ENCODE peak calls at places on chromosomes 3 and 15, in six cellular contexts. One of them, this sample, is unnamed.

GRCh38 chr3:6717026-6717943 is 143.6 kb upstream of the GRM7 start:
- DNase-seq in GM12878: peak
- DNase-seq in cardiac fibroblast: no peak
- DNase-seq in cardiac muscle cell: no peak
- DNase-seq in neural progenitor cell: no peak
- DNase-seq in uterus: no peak
- DNase-seq in this sample: peak

GRCh38 chr3:42804831-42805821 is 836 bp upstream of the HIGD1A start:
- DNase-seq in GM12878: no peak
- DNase-seq in cardiac fibroblast: peak
- DNase-seq in cardiac muscle cell: peak
- DNase-seq in neural progenitor cell: peak
- DNase-seq in uterus: peak
- DNase-seq in this sample: no peak

GRCh38 chr3:45596290-45596791 is 1.8 kb downstream of the LIMD1 start:
- DNase-seq in GM12878: peak
- DNase-seq in cardiac fibroblast: no peak
- DNase-seq in cardiac muscle cell: no peak
- DNase-seq in neural progenitor cell: no peak
- DNase-seq in uterus: no peak
- DNase-seq in this sample: peak

GRCh38 chr15:36371509-36371908 is 207.9 kb upstream of the CDIN1 start:
- DNase-seq in GM12878: no peak
- DNase-seq in cardiac fibroblast: no peak
- DNase-seq in cardiac muscle cell: no peak
- DNase-seq in neural progenitor cell: no peak
- DNase-seq in uterus: no peak
- DNase-seq in this sample: no peak

GRCh38 chr3:7504886-7505775 is 644.2 kb downstream of the GRM7 start:
- DNase-seq in GM12878: no peak
- DNase-seq in cardiac fibroblast: peak
- DNase-seq in cardiac muscle cell: no peak
- DNase-seq in neural progenitor cell: no peak
- DNase-seq in uterus: no peak
- DNase-seq in this sample: no peak

GRCh38 chr3:67692621-67693020 is 38.2 kb upstream of the SUCLG2 start:
- DNase-seq in GM12878: no peak
- DNase-seq in cardiac fibroblast: peak
- DNase-seq in cardiac muscle cell: peak
- DNase-seq in neural progenitor cell: no peak
- DNase-seq in uterus: no peak
- DNase-seq in this sample: no peak

GRCh38 chr15:57079446-57079845 is 161.0 kb downstream of the TCF12 start:
- DNase-seq in GM12878: no peak
- DNase-seq in cardiac fibroblast: no peak
- DNase-seq in cardiac muscle cell: no peak
- DNase-seq in neural progenitor cell: peak
- DNase-seq in uterus: no peak
- DNase-seq in this sample: no peak

GRCh38 chr3:138440137-138440536 is 5.7 kb downstream of the ESYT3 start:
- DNase-seq in GM12878: no peak
- DNase-seq in cardiac fibroblast: peak
- DNase-seq in cardiac muscle cell: peak
- DNase-seq in neural progenitor cell: no peak
- DNase-seq in uterus: no peak
- DNase-seq in this sample: no peak

GRCh38 chr3:50238549-50239026 is 2.6 kb downstream of the GNAI2 start:
- DNase-seq in GM12878: no peak
- DNase-seq in cardiac fibroblast: no peak
- DNase-seq in cardiac muscle cell: no peak
- DNase-seq in neural progenitor cell: no peak
- DNase-seq in uterus: peak
- DNase-seq in this sample: no peak

GRCh38 chr15:58467121-58467721 is 35.4 kb downstream of the LIPC start:
- DNase-seq in GM12878: no peak
- DNase-seq in cardiac fibroblast: no peak
- DNase-seq in cardiac muscle cell: no peak
- DNase-seq in neural progenitor cell: peak
- DNase-seq in uterus: no peak
- DNase-seq in this sample: no peak

GRCh38 chr3:122858373-122858772 is 63.5 kb downstream of the SLC49A4 start:
- DNase-seq in GM12878: no peak
- DNase-seq in cardiac fibroblast: peak
- DNase-seq in cardiac muscle cell: no peak
- DNase-seq in neural progenitor cell: no peak
- DNase-seq in uterus: no peak
- DNase-seq in this sample: no peak

GRCh38 chr3:127791221-127791913 is 30.9 kb downstream of the MGLL start:
- DNase-seq in GM12878: peak
- DNase-seq in cardiac fibroblast: peak
- DNase-seq in cardiac muscle cell: peak
- DNase-seq in neural progenitor cell: peak
- DNase-seq in uterus: no peak
- DNase-seq in this sample: peak

GRCh38 chr3:125146601-125147490 is 65.7 kb downstream of the SLC12A8 start:
- DNase-seq in GM12878: no peak
- DNase-seq in cardiac fibroblast: no peak
- DNase-seq in cardiac muscle cell: peak
- DNase-seq in neural progenitor cell: no peak
- DNase-seq in uterus: no peak
- DNase-seq in this sample: no peak

GRCh38 chr3:7512048-7512447 is 651.1 kb downstream of the GRM7 start:
- DNase-seq in GM12878: no peak
- DNase-seq in cardiac fibroblast: no peak
- DNase-seq in cardiac muscle cell: no peak
- DNase-seq in neural progenitor cell: no peak
- DNase-seq in uterus: no peak
- DNase-seq in this sample: no peak

GRCh38 chr3:45987368-45988099 is 8.1 kb downstream of the FYCO1 start:
- DNase-seq in GM12878: no peak
- DNase-seq in cardiac fibroblast: peak
- DNase-seq in cardiac muscle cell: no peak
- DNase-seq in neural progenitor cell: no peak
- DNase-seq in uterus: peak
- DNase-seq in this sample: no peak

GRCh38 chr3:102098130-102098885 is 249.0 kb downstream of the NFKBIZ start:
- DNase-seq in GM12878: no peak
- DNase-seq in cardiac fibroblast: peak
- DNase-seq in cardiac muscle cell: no peak
- DNase-seq in neural progenitor cell: no peak
- DNase-seq in uterus: no peak
- DNase-seq in this sample: no peak

GRCh38 chr15:55588818-55589122 is 625 bp upstream of the PYGO1 start:
- DNase-seq in GM12878: no peak
- DNase-seq in cardiac fibroblast: no peak
- DNase-seq in cardiac muscle cell: no peak
- DNase-seq in neural progenitor cell: no peak
- DNase-seq in uterus: no peak
- DNase-seq in this sample: no peak

GRCh38 chr3:57298041-57298440 is 5.6 kb upstream of the ASB14 start:
- DNase-seq in GM12878: no peak
- DNase-seq in cardiac fibroblast: no peak
- DNase-seq in cardiac muscle cell: no peak
- DNase-seq in neural progenitor cell: no peak
- DNase-seq in uterus: no peak
- DNase-seq in this sample: no peak

GRCh38 chr15:87712211-87712610 is 544.3 kb downstream of the NTRK3 start:
- DNase-seq in GM12878: no peak
- DNase-seq in cardiac fibroblast: no peak
- DNase-seq in cardiac muscle cell: peak
- DNase-seq in neural progenitor cell: no peak
- DNase-seq in uterus: peak
- DNase-seq in this sample: no peak

GRCh38 chr3:178063475-178063874 is 472.8 kb upstream of the KCNMB2 start:
- DNase-seq in GM12878: no peak
- DNase-seq in cardiac fibroblast: peak
- DNase-seq in cardiac muscle cell: no peak
- DNase-seq in neural progenitor cell: no peak
- DNase-seq in uterus: no peak
- DNase-seq in this sample: no peak

GRCh38 chr15:58434334-58434888 is 2.6 kb downstream of the LIPC start:
- DNase-seq in GM12878: no peak
- DNase-seq in cardiac fibroblast: no peak
- DNase-seq in cardiac muscle cell: peak
- DNase-seq in neural progenitor cell: no peak
- DNase-seq in uterus: no peak
- DNase-seq in this sample: no peak

GRCh38 chr3:177126015-177126773 is 71.1 kb downstream of the TBL1XR1 start:
- DNase-seq in GM12878: no peak
- DNase-seq in cardiac fibroblast: peak
- DNase-seq in cardiac muscle cell: no peak
- DNase-seq in neural progenitor cell: no peak
- DNase-seq in uterus: no peak
- DNase-seq in this sample: no peak

GRCh38 chr3:29183346-29184087 is 97.4 kb upstream of the RBMS3 start:
- DNase-seq in GM12878: no peak
- DNase-seq in cardiac fibroblast: peak
- DNase-seq in cardiac muscle cell: no peak
- DNase-seq in neural progenitor cell: no peak
- DNase-seq in uterus: no peak
- DNase-seq in this sample: no peak

GRCh38 chr3:98038876-98039275 is 3.8 kb upstream of the GABRR3 start:
- DNase-seq in GM12878: no peak
- DNase-seq in cardiac fibroblast: no peak
- DNase-seq in cardiac muscle cell: no peak
- DNase-seq in neural progenitor cell: no peak
- DNase-seq in uterus: no peak
- DNase-seq in this sample: no peak
- H3K4me3 ChIP-seq in GM12878: peak
- H3K4me3 ChIP-seq in cardiac fibroblast: no peak
- H3K4me3 ChIP-seq in cardiac muscle cell: no peak
- H3K4me3 ChIP-seq in neural progenitor cell: peak
- H3K4me3 ChIP-seq in uterus: no peak
- H3K4me3 ChIP-seq in this sample: no peak

GRCh38 chr3:134601539-134602439 is 49.0 kb downstream of the KY start:
- DNase-seq in GM12878: no peak
- DNase-seq in cardiac fibroblast: peak
- DNase-seq in cardiac muscle cell: peak
- DNase-seq in neural progenitor cell: peak
- DNase-seq in uterus: no peak
- DNase-seq in this sample: no peak

GRCh38 chr3:134603480-134603879 is 47.3 kb downstream of the KY start:
- DNase-seq in GM12878: no peak
- DNase-seq in cardiac fibroblast: no peak
- DNase-seq in cardiac muscle cell: no peak
- DNase-seq in neural progenitor cell: no peak
- DNase-seq in uterus: no peak
- DNase-seq in this sample: no peak

GRCh38 chr3:134603956-134604355 is 46.9 kb downstream of the KY start:
- DNase-seq in GM12878: no peak
- DNase-seq in cardiac fibroblast: no peak
- DNase-seq in cardiac muscle cell: no peak
- DNase-seq in neural progenitor cell: no peak
- DNase-seq in uterus: no peak
- DNase-seq in this sample: no peak

GRCh38 chr3:134600685-134601502 is 49.9 kb downstream of the KY start:
- DNase-seq in GM12878: no peak
- DNase-seq in cardiac fibroblast: peak
- DNase-seq in cardiac muscle cell: peak
- DNase-seq in neural progenitor cell: peak
- DNase-seq in uterus: peak
- DNase-seq in this sample: no peak

GRCh38 chr3:134602440-134602814 is 48.4 kb downstream of the KY start:
- DNase-seq in GM12878: no peak
- DNase-seq in cardiac fibroblast: no peak
- DNase-seq in cardiac muscle cell: no peak
- DNase-seq in neural progenitor cell: no peak
- DNase-seq in uterus: no peak
- DNase-seq in this sample: no peak
- TF ChIP-seq CTCF in GM12878: no peak
- TF ChIP-seq CTCF in cardiac fibroblast: no peak
- TF ChIP-seq CTCF in cardiac muscle cell: no peak
- TF ChIP-seq CTCF in neural progenitor cell: no peak
- TF ChIP-seq CTCF in uterus: no peak
- TF ChIP-seq CTCF in this sample: no peak

GRCh38 chr15:64381000-64381751 is at the start of gene PCLAF:
- DNase-seq in GM12878: peak
- DNase-seq in cardiac fibroblast: peak
- DNase-seq in cardiac muscle cell: peak
- DNase-seq in neural progenitor cell: peak
- DNase-seq in uterus: peak
- DNase-seq in this sample: peak

GRCh38 chr15:64383760-64384159 is 2.5 kb upstream of the PCLAF start:
- DNase-seq in GM12878: no peak
- DNase-seq in cardiac fibroblast: no peak
- DNase-seq in cardiac muscle cell: no peak
- DNase-seq in neural progenitor cell: no peak
- DNase-seq in uterus: no peak
- DNase-seq in this sample: no peak

DNA sequence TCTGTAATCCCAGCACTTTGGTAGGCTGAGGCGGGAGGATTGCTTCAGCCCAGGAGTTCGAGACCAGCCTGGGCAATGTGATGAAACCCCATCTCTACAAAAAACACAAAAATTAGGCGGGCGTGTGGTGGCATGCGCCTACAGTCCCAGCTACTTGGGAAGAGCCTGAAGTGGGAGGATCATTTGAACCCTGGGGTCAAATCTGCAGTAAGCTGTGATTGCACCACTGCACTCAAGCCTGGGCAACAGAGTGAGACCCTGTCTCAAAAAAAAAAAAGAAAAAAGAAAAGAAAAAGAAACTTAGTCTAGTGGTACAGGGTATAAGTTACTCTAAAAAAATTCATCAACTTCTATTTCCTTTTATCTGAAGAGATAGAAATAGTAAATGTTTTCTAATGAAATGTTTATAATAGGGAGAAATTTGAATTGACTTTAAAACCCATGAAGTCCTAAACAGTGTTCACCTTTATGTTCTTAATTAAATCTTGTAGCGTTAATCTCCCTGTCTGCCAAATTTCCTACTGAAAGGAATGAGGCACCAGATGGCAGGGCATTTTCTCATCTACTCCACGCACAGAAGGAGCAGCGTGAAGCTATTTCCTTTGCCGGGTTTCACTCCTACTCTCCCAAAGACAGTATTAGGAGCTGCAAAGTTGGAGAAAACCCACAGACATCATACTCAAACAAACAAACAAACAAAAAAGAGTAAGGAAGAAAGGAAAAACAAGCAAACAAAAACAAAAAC is 1.9 kb downstream of the PCLAF start:
- DNase-seq in GM12878: no peak
- DNase-seq in cardiac fibroblast: peak
- DNase-seq in cardiac muscle cell: no peak
- DNase-seq in neural progenitor cell: no peak
- DNase-seq in uterus: no peak
- DNase-seq in this sample: no peak
- H3K4me3 ChIP-seq in GM12878: peak
- H3K4me3 ChIP-seq in cardiac fibroblast: no peak
- H3K4me3 ChIP-seq in cardiac muscle cell: no peak
- H3K4me3 ChIP-seq in neural progenitor cell: peak
- H3K4me3 ChIP-seq in uterus: no peak
- H3K4me3 ChIP-seq in this sample: peak

DNA sequence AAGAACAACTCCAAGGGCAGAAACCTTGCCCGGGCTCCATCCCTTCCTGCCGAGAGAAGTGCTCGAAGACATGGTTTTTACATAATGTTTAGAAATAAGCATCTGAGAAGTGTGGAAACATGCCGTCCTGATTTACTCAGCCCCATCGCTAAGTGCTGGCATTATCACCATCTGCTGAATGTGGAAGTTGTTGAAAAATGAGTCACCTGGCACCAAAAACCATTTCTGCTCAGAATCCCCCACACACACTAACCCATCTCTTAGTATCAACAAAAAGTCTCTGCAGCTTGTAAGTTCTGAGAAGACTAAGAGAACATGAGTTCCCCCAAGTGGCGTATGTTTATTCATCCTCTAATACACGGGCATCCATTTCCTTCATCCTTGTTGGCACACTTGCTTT is 51.0 kb upstream of the ARL8B start:
- DNase-seq in GM12878: no peak
- DNase-seq in cardiac fibroblast: peak
- DNase-seq in cardiac muscle cell: no peak
- DNase-seq in neural progenitor cell: no peak
- DNase-seq in uterus: peak
- DNase-seq in this sample: no peak
- TF ChIP-seq CTCF in GM12878: no peak
- TF ChIP-seq CTCF in cardiac fibroblast: no peak
- TF ChIP-seq CTCF in cardiac muscle cell: peak
- TF ChIP-seq CTCF in neural progenitor cell: no peak
- TF ChIP-seq CTCF in uterus: peak
- TF ChIP-seq CTCF in this sample: no peak